ENCODE peak calls at places on chromosomes 12 and 14, in five cellular contexts. One of them, this sample, is unnamed. For H3K9me3, the result is how much of the 10 kb centered on the place peaks cover.

GRCh38 chr12:4809449-4810218 is 89.4 kb downstream of the GALNT8 start:
- DNase-seq in cardiac muscle cell: no peak
- DNase-seq in hepatocyte: peak
- DNase-seq in HCT116: no peak
- DNase-seq in kidney: no peak
- DNase-seq in this sample: no peak

GRCh38 chr12:106139422-106140141 is 828 bp upstream of the NUAK1 start:
- DNase-seq in cardiac muscle cell: peak
- DNase-seq in hepatocyte: peak
- DNase-seq in HCT116: peak
- DNase-seq in kidney: peak
- DNase-seq in this sample: no peak

GRCh38 chr12:69779928-69780327 is 41.3 kb downstream of the RAB3IP start:
- DNase-seq in cardiac muscle cell: peak
- DNase-seq in hepatocyte: no peak
- DNase-seq in HCT116: peak
- DNase-seq in kidney: no peak
- DNase-seq in this sample: no peak

GRCh38 chr14:102605026-102605425 is 12.6 kb downstream of the RCOR1 start:
- DNase-seq in cardiac muscle cell: no peak
- DNase-seq in hepatocyte: no peak
- DNase-seq in HCT116: no peak
- DNase-seq in kidney: no peak
- DNase-seq in this sample: no peak

GRCh38 chr12:27052176-27052575 is 29.8 kb downstream of the MED21 start:
- DNase-seq in cardiac muscle cell: no peak
- DNase-seq in hepatocyte: no peak
- DNase-seq in HCT116: no peak
- DNase-seq in kidney: no peak
- DNase-seq in this sample: no peak

GRCh38 chr12:120321382-120322202 is 6.0 kb downstream of the PLA2G1B start:
- DNase-seq in cardiac muscle cell: no peak
- DNase-seq in hepatocyte: peak
- DNase-seq in HCT116: no peak
- DNase-seq in kidney: peak
- DNase-seq in this sample: no peak

GRCh38 chr14:102219316-102219715 is 79.6 kb downstream of the WDR20 start:
- DNase-seq in cardiac muscle cell: no peak
- DNase-seq in hepatocyte: no peak
- DNase-seq in HCT116: no peak
- DNase-seq in kidney: no peak
- DNase-seq in this sample: no peak

GRCh38 chr12:72236071-72236705 is 36.0 kb upstream of the TRHDE start:
- DNase-seq in cardiac muscle cell: no peak
- DNase-seq in hepatocyte: no peak
- DNase-seq in HCT116: no peak
- DNase-seq in kidney: no peak
- DNase-seq in this sample: no peak

GRCh38 chr14:75010472-75010871 is 7.8 kb downstream of the EIF2B2 start:
- DNase-seq in cardiac muscle cell: peak
- DNase-seq in hepatocyte: no peak
- DNase-seq in HCT116: no peak
- DNase-seq in kidney: no peak
- DNase-seq in this sample: no peak

GRCh38 chr12:2537868-2538541 is 256.8 kb upstream of the FKBP4 start:
- DNase-seq in cardiac muscle cell: no peak
- DNase-seq in hepatocyte: no peak
- DNase-seq in HCT116: no peak
- DNase-seq in kidney: no peak
- DNase-seq in this sample: no peak

GRCh38 chr12:57888407-57889157 is 42.1 kb upstream of the CTDSP2 start:
- DNase-seq in cardiac muscle cell: peak
- DNase-seq in hepatocyte: peak
- DNase-seq in HCT116: no peak
- DNase-seq in kidney: peak
- DNase-seq in this sample: no peak

GRCh38 chr12:26630546-26631027 is 202.4 kb downstream of the ITPR2 start:
- DNase-seq in cardiac muscle cell: peak
- DNase-seq in hepatocyte: peak
- DNase-seq in HCT116: no peak
- DNase-seq in kidney: peak
- DNase-seq in this sample: no peak

GRCh38 chr14:34023824-34024767 is 73.2 kb upstream of the EGLN3 start:
- DNase-seq in cardiac muscle cell: no peak
- DNase-seq in hepatocyte: peak
- DNase-seq in HCT116: peak
- DNase-seq in kidney: no peak
- DNase-seq in this sample: no peak

GRCh38 chr14:87178277-87178676 is 814.7 kb downstream of the GALC start:
- DNase-seq in cardiac muscle cell: no peak
- DNase-seq in hepatocyte: no peak
- DNase-seq in HCT116: no peak
- DNase-seq in kidney: no peak
- DNase-seq in this sample: no peak

GRCh38 chr14:92997343-92998061 is 74.6 kb downstream of the CHGA start:
- DNase-seq in cardiac muscle cell: no peak
- DNase-seq in hepatocyte: no peak
- DNase-seq in HCT116: no peak
- DNase-seq in kidney: no peak
- DNase-seq in this sample: no peak

GRCh38 chr12:108637631-108638030 is 3.9 kb upstream of the SELPLG start:
- DNase-seq in cardiac muscle cell: no peak
- DNase-seq in hepatocyte: no peak
- DNase-seq in HCT116: no peak
- DNase-seq in kidney: no peak
- DNase-seq in this sample: no peak

GRCh38 chr12:15677207-15677606 is 112.0 kb downstream of the EPS8 start:
- DNase-seq in cardiac muscle cell: no peak
- DNase-seq in hepatocyte: no peak
- DNase-seq in HCT116: no peak
- DNase-seq in kidney: no peak
- DNase-seq in this sample: no peak

GRCh38 chr12:42638011-42638410 is 48.5 kb upstream of the PRICKLE1 start:
- DNase-seq in cardiac muscle cell: no peak
- DNase-seq in hepatocyte: no peak
- DNase-seq in HCT116: no peak
- DNase-seq in kidney: no peak
- DNase-seq in this sample: no peak

GRCh38 chr12:71503579-71504470 is 64.2 kb downstream of the LGR5 start:
- DNase-seq in cardiac muscle cell: no peak
- DNase-seq in hepatocyte: no peak
- DNase-seq in HCT116: no peak
- DNase-seq in kidney: no peak
- DNase-seq in this sample: no peak

GRCh38 chr12:7833831-7834230 is 38.9 kb downstream of the SLC2A14 start:
- DNase-seq in cardiac muscle cell: no peak
- DNase-seq in hepatocyte: no peak
- DNase-seq in HCT116: no peak
- DNase-seq in kidney: no peak
- DNase-seq in this sample: no peak

GRCh38 chr12:10722502-10722904 is 620 bp downstream of the YBX3 start:
- DNase-seq in cardiac muscle cell: peak
- DNase-seq in hepatocyte: peak
- DNase-seq in HCT116: no peak
- DNase-seq in kidney: peak
- DNase-seq in this sample: peak

GRCh38 chr14:89444044-89444443 is 27.0 kb upstream of the FOXN3 start:
- DNase-seq in cardiac muscle cell: no peak
- DNase-seq in hepatocyte: no peak
- DNase-seq in HCT116: no peak
- DNase-seq in kidney: no peak
- DNase-seq in this sample: no peak

GRCh38 chr14:52106853-52107252 is 38.0 kb upstream of the NID2 start:
- DNase-seq in cardiac muscle cell: no peak
- DNase-seq in hepatocyte: no peak
- DNase-seq in HCT116: no peak
- DNase-seq in kidney: no peak
- DNase-seq in this sample: no peak

GRCh38 chr14:52103416-52103815 is 34.6 kb upstream of the NID2 start:
- DNase-seq in cardiac muscle cell: no peak
- DNase-seq in hepatocyte: no peak
- DNase-seq in HCT116: no peak
- DNase-seq in kidney: no peak
- DNase-seq in this sample: no peak
- H3K27ac ChIP-seq in cardiac muscle cell: no peak
- H3K27ac ChIP-seq in hepatocyte: no peak
- H3K27ac ChIP-seq in HCT116: no peak
- H3K27ac ChIP-seq in kidney: no peak
- H3K27ac ChIP-seq in this sample: no peak

GRCh38 chr14:38887696-38888095 is 215.3 kb downstream of the SEC23A start:
- DNase-seq in cardiac muscle cell: no peak
- DNase-seq in hepatocyte: no peak
- DNase-seq in HCT116: no peak
- DNase-seq in kidney: no peak
- DNase-seq in this sample: no peak

GRCh38 chr14:38884109-38884508 is 218.9 kb downstream of the SEC23A start:
- DNase-seq in cardiac muscle cell: no peak
- DNase-seq in hepatocyte: no peak
- DNase-seq in HCT116: no peak
- DNase-seq in kidney: no peak
- DNase-seq in this sample: no peak

GRCh38 chr14:38880643-38881567 is 222.1 kb downstream of the SEC23A start:
- DNase-seq in cardiac muscle cell: peak
- DNase-seq in hepatocyte: no peak
- DNase-seq in HCT116: no peak
- DNase-seq in kidney: no peak
- DNase-seq in this sample: no peak

GRCh38 chr14:38882533-38882932 is 220.5 kb downstream of the SEC23A start:
- DNase-seq in cardiac muscle cell: no peak
- DNase-seq in hepatocyte: no peak
- DNase-seq in HCT116: no peak
- DNase-seq in kidney: no peak
- DNase-seq in this sample: no peak

DNA sequence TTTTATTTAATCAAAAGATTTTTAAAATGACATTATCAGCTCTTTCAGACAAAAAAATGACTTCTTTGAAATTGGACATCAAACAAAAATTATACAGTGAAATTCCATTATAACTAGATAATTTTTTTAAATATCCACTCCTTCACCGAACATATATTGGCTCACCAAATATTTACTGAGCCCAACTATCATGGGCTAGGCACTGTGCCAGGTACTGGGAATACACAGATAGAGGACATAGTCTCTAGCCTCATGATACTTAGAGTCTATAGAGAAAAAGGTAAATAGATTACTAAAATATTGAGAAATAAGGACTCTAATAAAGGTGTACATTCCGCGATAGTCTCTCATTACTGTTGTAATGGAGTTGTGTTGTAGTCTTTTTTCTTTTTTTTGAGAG is 219.9 kb downstream of the SEC23A start:
- DNase-seq in cardiac muscle cell: no peak
- DNase-seq in hepatocyte: no peak
- DNase-seq in HCT116: no peak
- DNase-seq in kidney: no peak
- DNase-seq in this sample: no peak
- H3K9me3 ChIP-seq in cardiac muscle cell: under half
- H3K9me3 ChIP-seq in hepatocyte: under half
- H3K9me3 ChIP-seq in HCT116: under half
- H3K9me3 ChIP-seq in kidney: under half
- H3K9me3 ChIP-seq in this sample: under half

DNA sequence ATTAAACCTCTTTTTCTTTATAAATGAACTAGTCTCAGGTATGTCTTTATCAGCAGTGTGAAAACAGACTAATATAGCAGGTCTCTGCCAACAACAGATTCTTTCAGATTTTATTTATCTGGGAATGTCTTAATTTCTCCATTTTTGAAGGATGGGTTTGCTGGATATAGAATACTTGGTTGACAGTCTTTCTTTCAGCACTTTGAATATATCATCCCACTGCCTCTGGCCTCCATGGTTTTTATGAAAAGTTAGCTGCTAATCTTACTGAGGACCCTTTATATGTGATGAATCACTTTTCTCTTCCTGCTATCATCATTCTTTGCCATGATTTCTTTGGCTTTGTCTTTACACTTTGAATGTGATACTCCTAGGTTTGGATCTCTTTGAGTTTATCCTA is 148.0 kb downstream of the ANO6 start:
- DNase-seq in cardiac muscle cell: no peak
- DNase-seq in hepatocyte: no peak
- DNase-seq in HCT116: no peak
- DNase-seq in kidney: no peak
- DNase-seq in this sample: no peak
- H3K27ac ChIP-seq in cardiac muscle cell: no peak
- H3K27ac ChIP-seq in hepatocyte: no peak
- H3K27ac ChIP-seq in HCT116: no peak
- H3K27ac ChIP-seq in kidney: no peak
- H3K27ac ChIP-seq in this sample: no peak

GRCh38 chr14:40312296-40312695 is 880.1 kb upstream of the FBXO33 start:
- DNase-seq in cardiac muscle cell: no peak
- DNase-seq in hepatocyte: no peak
- DNase-seq in HCT116: peak
- DNase-seq in kidney: no peak
- DNase-seq in this sample: no peak
- H3K9me3 ChIP-seq in cardiac muscle cell: under half
- H3K9me3 ChIP-seq in hepatocyte: under half
- H3K9me3 ChIP-seq in HCT116: under half
- H3K9me3 ChIP-seq in kidney: under half
- H3K9me3 ChIP-seq in this sample: under half

GRCh38 chr12:104220931-104221330 is 5.4 kb downstream of the TXNRD1 start:
- DNase-seq in cardiac muscle cell: no peak
- DNase-seq in hepatocyte: no peak
- DNase-seq in HCT116: no peak
- DNase-seq in kidney: no peak
- DNase-seq in this sample: no peak
- H3K27ac ChIP-seq in cardiac muscle cell: no peak
- H3K27ac ChIP-seq in hepatocyte: no peak
- H3K27ac ChIP-seq in HCT116: peak
- H3K27ac ChIP-seq in kidney: no peak
- H3K27ac ChIP-seq in this sample: no peak

DNA sequence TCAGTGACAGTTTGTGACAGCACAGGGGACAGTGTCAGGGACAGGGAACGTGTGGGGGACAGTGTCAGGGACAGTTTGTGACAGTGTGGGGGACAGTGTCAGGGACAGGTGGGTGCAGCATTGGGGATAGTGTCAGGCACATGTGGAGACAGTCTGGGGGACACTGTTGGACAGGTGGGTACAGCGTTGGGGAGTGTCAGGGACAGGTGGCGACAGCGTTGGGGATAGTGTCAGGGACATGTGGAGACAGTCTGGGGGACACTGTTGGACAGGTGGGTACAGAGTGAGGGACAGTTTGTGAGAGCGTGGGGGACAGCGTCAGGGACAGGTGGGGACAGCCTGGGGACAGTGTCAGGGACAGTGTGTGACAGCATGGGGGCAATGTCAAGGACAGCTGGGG is 140.0 kb downstream of the TMEM121 start:
- DNase-seq in cardiac muscle cell: no peak
- DNase-seq in hepatocyte: no peak
- DNase-seq in HCT116: no peak
- DNase-seq in kidney: peak
- DNase-seq in this sample: no peak
- H3K9me3 ChIP-seq in cardiac muscle cell: under half
- H3K9me3 ChIP-seq in hepatocyte: under half
- H3K9me3 ChIP-seq in HCT116: under half
- H3K9me3 ChIP-seq in kidney: under half
- H3K9me3 ChIP-seq in this sample: under half